ENCODE peak calls at places on chromosomes 4 and X, in eight cellular contexts. One of them, this sample, is unnamed.

GRCh38 chrX:50779694-50780093 is 34.3 kb downstream of the SHROOM4 start:
- DNase-seq in mucosa of descending colon: no peak
- DNase-seq in tibial artery: no peak
- DNase-seq in A549: no peak
- DNase-seq in left ventricle myocardium inferior: no peak
- DNase-seq in psoas muscle: no peak
- DNase-seq in HCT116: no peak
- DNase-seq in breast epithelium: no peak
- DNase-seq in this sample: no peak

GRCh38 chr4:137212601-137213000 is 319.7 kb downstream of the PCDH18 start:
- DNase-seq in mucosa of descending colon: no peak
- DNase-seq in breast epithelium: no peak
- DNase-seq in left ventricle myocardium inferior: no peak
- DNase-seq in HCT116: no peak
- DNase-seq in tibial artery: no peak
- DNase-seq in psoas muscle: no peak
- DNase-seq in A549: no peak
- DNase-seq in this sample: no peak

GRCh38 chrX:68940601-68941000 is 111.8 kb downstream of the EFNB1 start:
- DNase-seq in breast epithelium: no peak
- DNase-seq in mucosa of descending colon: no peak
- DNase-seq in psoas muscle: no peak
- DNase-seq in A549: no peak
- DNase-seq in left ventricle myocardium inferior: no peak
- DNase-seq in tibial artery: no peak
- DNase-seq in HCT116: no peak
- DNase-seq in this sample: no peak

GRCh38 chr4:56272946-56273728 is 114.2 kb downstream of the AASDH start:
- DNase-seq in tibial artery: no peak
- DNase-seq in psoas muscle: no peak
- DNase-seq in mucosa of descending colon: no peak
- DNase-seq in breast epithelium: no peak
- DNase-seq in left ventricle myocardium inferior: no peak
- DNase-seq in HCT116: no peak
- DNase-seq in A549: no peak
- DNase-seq in this sample: no peak

GRCh38 chr4:42488554-42488953 is 91.3 kb downstream of the SHISA3 start:
- DNase-seq in mucosa of descending colon: no peak
- DNase-seq in psoas muscle: no peak
- DNase-seq in tibial artery: no peak
- DNase-seq in left ventricle myocardium inferior: no peak
- DNase-seq in breast epithelium: no peak
- DNase-seq in A549: no peak
- DNase-seq in HCT116: no peak
- DNase-seq in this sample: no peak

GRCh38 chrX:124266325-124267087 is 66.0 kb upstream of the TEX13D start:
- DNase-seq in psoas muscle: no peak
- DNase-seq in breast epithelium: no peak
- DNase-seq in tibial artery: no peak
- DNase-seq in mucosa of descending colon: no peak
- DNase-seq in HCT116: no peak
- DNase-seq in left ventricle myocardium inferior: no peak
- DNase-seq in A549: no peak
- DNase-seq in this sample: no peak

GRCh38 chr4:164485169-164485568 is 268.8 kb upstream of the SMIM31 start:
- DNase-seq in tibial artery: no peak
- DNase-seq in HCT116: no peak
- DNase-seq in left ventricle myocardium inferior: no peak
- DNase-seq in mucosa of descending colon: no peak
- DNase-seq in A549: no peak
- DNase-seq in breast epithelium: no peak
- DNase-seq in psoas muscle: no peak
- DNase-seq in this sample: no peak

GRCh38 chrX:69124108-69124507 is 41.1 kb downstream of the PJA1 start:
- DNase-seq in left ventricle myocardium inferior: no peak
- DNase-seq in HCT116: no peak
- DNase-seq in breast epithelium: no peak
- DNase-seq in tibial artery: no peak
- DNase-seq in A549: no peak
- DNase-seq in mucosa of descending colon: no peak
- DNase-seq in psoas muscle: no peak
- DNase-seq in this sample: no peak

GRCh38 chrX:149898554-149898953 is 17.6 kb downstream of the MAGEA8 start:
- DNase-seq in A549: no peak
- DNase-seq in left ventricle myocardium inferior: no peak
- DNase-seq in tibial artery: no peak
- DNase-seq in HCT116: no peak
- DNase-seq in mucosa of descending colon: no peak
- DNase-seq in breast epithelium: no peak
- DNase-seq in psoas muscle: no peak
- DNase-seq in this sample: no peak

GRCh38 chr4:153451931-153452660 is 14.1 kb upstream of the TMEM131L start:
- DNase-seq in tibial artery: no peak
- DNase-seq in A549: no peak
- DNase-seq in HCT116: no peak
- DNase-seq in left ventricle myocardium inferior: no peak
- DNase-seq in breast epithelium: no peak
- DNase-seq in mucosa of descending colon: no peak
- DNase-seq in psoas muscle: no peak
- DNase-seq in this sample: no peak

GRCh38 chrX:47078129-47079043 is at the start of gene RGN:
- DNase-seq in left ventricle myocardium inferior: peak; percentile 26
- DNase-seq in A549: no peak
- DNase-seq in psoas muscle: peak; percentile 35
- DNase-seq in mucosa of descending colon: no peak
- DNase-seq in tibial artery: no peak
- DNase-seq in HCT116: no peak
- DNase-seq in breast epithelium: no peak
- DNase-seq in this sample: no peak

GRCh38 chr4:27836505-27836904 is 975.9 kb downstream of the STIM2 start:
- DNase-seq in A549: no peak
- DNase-seq in psoas muscle: no peak
- DNase-seq in HCT116: no peak
- DNase-seq in mucosa of descending colon: no peak
- DNase-seq in breast epithelium: no peak
- DNase-seq in left ventricle myocardium inferior: no peak
- DNase-seq in tibial artery: no peak
- DNase-seq in this sample: no peak

GRCh38 chr4:168241953-168242352 is 76.6 kb downstream of the DDX60 start:
- DNase-seq in mucosa of descending colon: no peak
- DNase-seq in A549: no peak
- DNase-seq in HCT116: no peak
- DNase-seq in left ventricle myocardium inferior: no peak
- DNase-seq in psoas muscle: no peak
- DNase-seq in breast epithelium: no peak
- DNase-seq in tibial artery: no peak
- DNase-seq in this sample: no peak

GRCh38 chr4:16846520-16847117 is 51.8 kb downstream of the LDB2 start:
- DNase-seq in psoas muscle: no peak
- DNase-seq in A549: no peak
- DNase-seq in tibial artery: no peak
- DNase-seq in mucosa of descending colon: no peak
- DNase-seq in HCT116: no peak
- DNase-seq in left ventricle myocardium inferior: no peak
- DNase-seq in breast epithelium: no peak
- DNase-seq in this sample: no peak

GRCh38 chr4:147691820-147692219 is 7.9 kb upstream of the PRMT9 start:
- DNase-seq in psoas muscle: no peak
- DNase-seq in breast epithelium: no peak
- DNase-seq in tibial artery: no peak
- DNase-seq in HCT116: no peak
- DNase-seq in left ventricle myocardium inferior: no peak
- DNase-seq in A549: no peak
- DNase-seq in mucosa of descending colon: no peak
- DNase-seq in this sample: no peak

GRCh38 chr4:107825072-107825789 is 499 bp downstream of the SGMS2 start:
- DNase-seq in HCT116: no peak
- DNase-seq in tibial artery: peak; percentile 42
- DNase-seq in mucosa of descending colon: peak; percentile 74
- DNase-seq in A549: peak; percentile 33
- DNase-seq in psoas muscle: no peak
- DNase-seq in left ventricle myocardium inferior: no peak
- DNase-seq in breast epithelium: peak; percentile 34
- DNase-seq in this sample: no peak

GRCh38 chr4:57591073-57591472 is 480.9 kb upstream of the IGFBP7 start:
- DNase-seq in tibial artery: no peak
- DNase-seq in psoas muscle: no peak
- DNase-seq in HCT116: no peak
- DNase-seq in left ventricle myocardium inferior: no peak
- DNase-seq in breast epithelium: no peak
- DNase-seq in mucosa of descending colon: no peak
- DNase-seq in A549: no peak
- DNase-seq in this sample: no peak

GRCh38 chrX:291411-291901 is 10.3 kb downstream of the PLCXD1 start:
- DNase-seq in left ventricle myocardium inferior: no peak
- DNase-seq in A549: no peak
- DNase-seq in mucosa of descending colon: peak; percentile 39
- DNase-seq in breast epithelium: no peak
- DNase-seq in HCT116: no peak
- DNase-seq in psoas muscle: no peak
- DNase-seq in tibial artery: peak; percentile 19
- DNase-seq in this sample: no peak

GRCh38 chrX:10611441-10612090 is 8.8 kb downstream of the MID1 start:
- DNase-seq in left ventricle myocardium inferior: no peak
- DNase-seq in HCT116: no peak
- DNase-seq in A549: no peak
- DNase-seq in tibial artery: no peak
- DNase-seq in breast epithelium: no peak
- DNase-seq in mucosa of descending colon: no peak
- DNase-seq in psoas muscle: no peak
- DNase-seq in this sample: no peak

GRCh38 chrX:10608099-10608498 is 12.3 kb downstream of the MID1 start:
- DNase-seq in A549: no peak
- DNase-seq in breast epithelium: no peak
- DNase-seq in left ventricle myocardium inferior: no peak
- DNase-seq in mucosa of descending colon: no peak
- DNase-seq in tibial artery: no peak
- DNase-seq in HCT116: no peak
- DNase-seq in psoas muscle: no peak
- DNase-seq in this sample: no peak

GRCh38 chrX:10607233-10607632 is 13.2 kb downstream of the MID1 start:
- DNase-seq in left ventricle myocardium inferior: no peak
- DNase-seq in mucosa of descending colon: no peak
- DNase-seq in breast epithelium: no peak
- DNase-seq in A549: no peak
- DNase-seq in psoas muscle: no peak
- DNase-seq in tibial artery: no peak
- DNase-seq in HCT116: no peak
- DNase-seq in this sample: no peak

GRCh38 chrX:10615931-10616780 is 4.2 kb downstream of the MID1 start:
- DNase-seq in breast epithelium: no peak
- DNase-seq in A549: no peak
- DNase-seq in tibial artery: peak; percentile 23
- DNase-seq in mucosa of descending colon: no peak
- DNase-seq in left ventricle myocardium inferior: no peak
- DNase-seq in HCT116: no peak
- DNase-seq in psoas muscle: no peak
- DNase-seq in this sample: no peak

DNA sequence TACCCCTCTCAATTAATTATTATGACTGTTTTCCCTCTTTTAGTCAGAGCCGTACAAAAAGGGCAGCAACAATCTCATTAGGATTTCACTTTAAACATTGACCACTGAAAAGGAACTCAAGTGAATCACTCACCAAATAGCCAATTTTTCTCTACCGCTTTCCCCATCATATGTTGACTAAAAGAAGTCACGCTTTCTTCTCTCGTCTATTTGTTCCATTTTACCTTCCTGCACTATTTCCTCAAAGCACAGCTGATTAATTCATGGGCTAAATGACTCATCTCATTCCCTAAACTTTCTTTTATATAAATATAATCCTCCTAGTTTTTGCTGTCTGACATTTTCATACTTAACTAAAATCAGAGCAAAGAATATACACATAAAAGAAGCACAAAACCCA is 8.2 kb downstream of the MID1 start:
- DNase-seq in breast epithelium: no peak
- DNase-seq in A549: no peak
- DNase-seq in HCT116: no peak
- DNase-seq in left ventricle myocardium inferior: no peak
- DNase-seq in tibial artery: no peak
- DNase-seq in psoas muscle: no peak
- DNase-seq in mucosa of descending colon: no peak
- DNase-seq in this sample: no peak
- H3K4me3 ChIP-seq in breast epithelium: no peak overlapping the region
- H3K4me3 ChIP-seq in A549: peak overlapping the region; percentile 32
- H3K4me3 ChIP-seq in HCT116: no peak overlapping the region
- H3K4me3 ChIP-seq in left ventricle myocardium inferior: no peak overlapping the region
- H3K4me3 ChIP-seq in tibial artery: no peak overlapping the region
- H3K4me3 ChIP-seq in psoas muscle: no peak overlapping the region
- H3K4me3 ChIP-seq in mucosa of descending colon: no peak overlapping the region
- H3K4me3 ChIP-seq in this sample: no peak overlapping the region

GRCh38 chr4:173535932-173536331 is 5.9 kb upstream of the HAND2 start:
- DNase-seq in HCT116: no peak
- DNase-seq in tibial artery: no peak
- DNase-seq in mucosa of descending colon: no peak
- DNase-seq in psoas muscle: no peak
- DNase-seq in left ventricle myocardium inferior: no peak
- DNase-seq in A549: no peak
- DNase-seq in breast epithelium: no peak
- DNase-seq in this sample: no peak
- H3K4me1 ChIP-seq in HCT116: no peaks in the 10 kb centered on the region
- H3K4me1 ChIP-seq in tibial artery: peaks cover 37% of the 10 kb centered on the region
- H3K4me1 ChIP-seq in mucosa of descending colon: peaks cover 12% of the 10 kb centered on the region
- H3K4me1 ChIP-seq in psoas muscle: peaks cover 4% of the 10 kb centered on the region
- H3K4me1 ChIP-seq in left ventricle myocardium inferior: peaks cover 51% of the 10 kb centered on the region
- H3K4me1 ChIP-seq in A549: no peaks in the 10 kb centered on the region
- H3K4me1 ChIP-seq in breast epithelium: no peaks in the 10 kb centered on the region
- H3K4me1 ChIP-seq in this sample: peaks cover 23% of the 10 kb centered on the region

GRCh38 chr4:89752932-89753598 is 83.9 kb downstream of the SNCA start:
- DNase-seq in A549: no peak
- DNase-seq in psoas muscle: no peak
- DNase-seq in mucosa of descending colon: no peak
- DNase-seq in breast epithelium: no peak
- DNase-seq in left ventricle myocardium inferior: no peak
- DNase-seq in HCT116: no peak
- DNase-seq in tibial artery: no peak
- DNase-seq in this sample: no peak
- H3K4me3 ChIP-seq in A549: no peak overlapping the region
- H3K4me3 ChIP-seq in psoas muscle: no peak overlapping the region
- H3K4me3 ChIP-seq in mucosa of descending colon: no peak overlapping the region
- H3K4me3 ChIP-seq in breast epithelium: no peak overlapping the region
- H3K4me3 ChIP-seq in left ventricle myocardium inferior: no peak overlapping the region
- H3K4me3 ChIP-seq in HCT116: no peak overlapping the region
- H3K4me3 ChIP-seq in tibial artery: no peak overlapping the region
- H3K4me3 ChIP-seq in this sample: no peak overlapping the region

DNA sequence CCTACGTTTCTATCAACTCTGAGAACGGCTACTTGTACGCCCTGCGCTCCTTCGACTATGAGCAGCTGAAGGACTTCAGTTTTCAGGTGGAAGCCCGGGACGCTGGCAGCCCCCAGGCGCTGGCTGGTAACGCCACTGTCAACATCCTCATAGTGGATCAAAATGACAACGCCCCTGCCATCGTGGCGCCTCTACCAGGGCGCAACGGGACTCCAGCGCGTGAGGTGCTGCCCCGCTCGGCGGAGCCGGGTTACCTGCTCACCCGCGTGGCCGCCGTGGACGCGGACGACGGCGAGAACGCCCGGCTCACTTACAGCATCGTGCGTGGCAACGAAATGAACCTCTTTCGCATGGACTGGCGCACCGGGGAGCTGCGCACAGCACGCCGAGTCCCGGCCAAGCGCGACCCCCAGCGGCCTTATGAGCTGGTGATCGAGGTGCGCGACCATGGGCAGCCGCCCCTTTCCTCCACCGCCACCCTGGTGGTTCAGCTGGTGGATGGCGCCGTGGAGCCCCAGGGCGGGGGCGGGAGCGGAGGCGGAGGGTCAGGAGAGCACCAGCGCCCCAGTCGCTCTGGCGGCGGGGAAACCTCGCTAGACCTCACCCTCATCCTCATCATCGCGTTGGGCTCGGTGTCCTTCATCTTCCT is 2.7 kb downstream of the PCDH10 start:
- DNase-seq in mucosa of descending colon: peak; percentile 29
- DNase-seq in tibial artery: no peak
- DNase-seq in A549: no peak
- DNase-seq in HCT116: no peak
- DNase-seq in left ventricle myocardium inferior: no peak
- DNase-seq in breast epithelium: no peak
- DNase-seq in psoas muscle: no peak
- DNase-seq in this sample: no peak
- H3K4me1 ChIP-seq in mucosa of descending colon: peaks cover 10% of the 10 kb centered on the region
- H3K4me1 ChIP-seq in tibial artery: peaks cover 44% of the 10 kb centered on the region
- H3K4me1 ChIP-seq in A549: peaks cover 9% of the 10 kb centered on the region
- H3K4me1 ChIP-seq in HCT116: no peaks in the 10 kb centered on the region
- H3K4me1 ChIP-seq in left ventricle myocardium inferior: peaks cover 65% of the 10 kb centered on the region
- H3K4me1 ChIP-seq in breast epithelium: peaks cover 6% of the 10 kb centered on the region
- H3K4me1 ChIP-seq in psoas muscle: peaks cover 26% of the 10 kb centered on the region
- H3K4me1 ChIP-seq in this sample: peaks cover 65% of the 10 kb centered on the region

This sample was measured in esophagus squamous epithelium.